ENCODE peak calls at places on chromosomes 12 and 14, in seven cellular contexts. One of them, this sample, is unnamed.

GRCh38 chr12:43309845-43310405 is 242.1 kb downstream of the ADAMTS20 start:
- DNase-seq in kidney: no peak
- DNase-seq in lower lobe of right lung: no peak
- DNase-seq in RWPE1: no peak
- DNase-seq in mesendoderm: no peak
- DNase-seq in coronary artery: no peak
- DNase-seq in WERI-Rb-1: no peak
- DNase-seq in this sample: peak

GRCh38 chr12:128259556-128260070 is 7.4 kb upstream of the TMEM132C start:
- DNase-seq in kidney: no peak
- DNase-seq in WERI-Rb-1: peak
- DNase-seq in coronary artery: no peak
- DNase-seq in lower lobe of right lung: no peak
- DNase-seq in RWPE1: no peak
- DNase-seq in mesendoderm: peak
- DNase-seq in this sample: peak

GRCh38 chr14:73935666-73936065 is 14.2 kb downstream of the FAM161B start:
- DNase-seq in kidney: no peak
- DNase-seq in mesendoderm: peak
- DNase-seq in coronary artery: no peak
- DNase-seq in lower lobe of right lung: no peak
- DNase-seq in WERI-Rb-1: no peak
- DNase-seq in RWPE1: peak
- DNase-seq in this sample: no peak

GRCh38 chr12:102735104-102735503 is 181.9 kb downstream of the PAH start:
- DNase-seq in WERI-Rb-1: no peak
- DNase-seq in lower lobe of right lung: no peak
- DNase-seq in RWPE1: no peak
- DNase-seq in kidney: no peak
- DNase-seq in coronary artery: no peak
- DNase-seq in mesendoderm: no peak
- DNase-seq in this sample: no peak

GRCh38 chr12:121791671-121792496 is 1.6 kb downstream of the RHOF start:
- DNase-seq in WERI-Rb-1: no peak
- DNase-seq in coronary artery: no peak
- DNase-seq in lower lobe of right lung: no peak
- DNase-seq in kidney: peak
- DNase-seq in mesendoderm: no peak
- DNase-seq in RWPE1: no peak
- DNase-seq in this sample: no peak

GRCh38 chr12:69024413-69024812 is 91.4 kb upstream of the CPM start:
- DNase-seq in coronary artery: no peak
- DNase-seq in WERI-Rb-1: no peak
- DNase-seq in RWPE1: peak
- DNase-seq in lower lobe of right lung: peak
- DNase-seq in mesendoderm: no peak
- DNase-seq in kidney: peak
- DNase-seq in this sample: no peak

GRCh38 chr12:1044697-1045096 is 53.7 kb downstream of the ERC1 start:
- DNase-seq in coronary artery: no peak
- DNase-seq in lower lobe of right lung: no peak
- DNase-seq in RWPE1: peak
- DNase-seq in mesendoderm: no peak
- DNase-seq in WERI-Rb-1: no peak
- DNase-seq in kidney: no peak
- DNase-seq in this sample: no peak

GRCh38 chr14:92690171-92691011 is 58.0 kb downstream of the LGMN start:
- DNase-seq in coronary artery: no peak
- DNase-seq in kidney: peak
- DNase-seq in RWPE1: peak
- DNase-seq in WERI-Rb-1: peak
- DNase-seq in mesendoderm: peak
- DNase-seq in lower lobe of right lung: no peak
- DNase-seq in this sample: peak

GRCh38 chr12:122403831-122404230 is 18.6 kb downstream of the CLIP1 start:
- DNase-seq in WERI-Rb-1: no peak
- DNase-seq in RWPE1: no peak
- DNase-seq in kidney: no peak
- DNase-seq in coronary artery: no peak
- DNase-seq in mesendoderm: no peak
- DNase-seq in lower lobe of right lung: no peak
- DNase-seq in this sample: no peak

GRCh38 chr12:89573081-89573810 is 47.4 kb upstream of the POC1B start:
- DNase-seq in lower lobe of right lung: no peak
- DNase-seq in WERI-Rb-1: no peak
- DNase-seq in kidney: no peak
- DNase-seq in coronary artery: no peak
- DNase-seq in RWPE1: no peak
- DNase-seq in mesendoderm: no peak
- DNase-seq in this sample: no peak

GRCh38 chr12:113289361-113289760 is 45.5 kb downstream of the SLC8B1 start:
- DNase-seq in coronary artery: no peak
- DNase-seq in kidney: no peak
- DNase-seq in lower lobe of right lung: no peak
- DNase-seq in RWPE1: no peak
- DNase-seq in WERI-Rb-1: no peak
- DNase-seq in mesendoderm: no peak
- DNase-seq in this sample: no peak

GRCh38 chr14:50775357-50775756 is 55.6 kb downstream of the NIN start:
- DNase-seq in coronary artery: no peak
- DNase-seq in mesendoderm: peak
- DNase-seq in WERI-Rb-1: no peak
- DNase-seq in RWPE1: peak
- DNase-seq in kidney: no peak
- DNase-seq in lower lobe of right lung: no peak
- DNase-seq in this sample: no peak

GRCh38 chr12:127820846-127821245 is 446.1 kb upstream of the TMEM132C start:
- DNase-seq in mesendoderm: no peak
- DNase-seq in WERI-Rb-1: no peak
- DNase-seq in RWPE1: no peak
- DNase-seq in coronary artery: no peak
- DNase-seq in lower lobe of right lung: no peak
- DNase-seq in kidney: no peak
- DNase-seq in this sample: no peak

GRCh38 chr14:88168498-88169165 is 154.4 kb downstream of the KCNK10 start:
- DNase-seq in lower lobe of right lung: no peak
- DNase-seq in coronary artery: peak
- DNase-seq in RWPE1: no peak
- DNase-seq in kidney: no peak
- DNase-seq in mesendoderm: peak
- DNase-seq in WERI-Rb-1: peak
- DNase-seq in this sample: peak

GRCh38 chr12:24596768-24597388 is 352.0 kb downstream of the BCAT1 start:
- DNase-seq in RWPE1: peak
- DNase-seq in coronary artery: no peak
- DNase-seq in mesendoderm: peak
- DNase-seq in WERI-Rb-1: no peak
- DNase-seq in lower lobe of right lung: no peak
- DNase-seq in kidney: no peak
- DNase-seq in this sample: no peak

GRCh38 chr12:131606218-131606899 is 104.5 kb upstream of the SFSWAP start:
- DNase-seq in RWPE1: no peak
- DNase-seq in kidney: no peak
- DNase-seq in WERI-Rb-1: no peak
- DNase-seq in lower lobe of right lung: no peak
- DNase-seq in coronary artery: no peak
- DNase-seq in mesendoderm: no peak
- DNase-seq in this sample: no peak

GRCh38 chr12:52630609-52631200 is 12.3 kb upstream of the KRT73 start:
- DNase-seq in kidney: no peak
- DNase-seq in RWPE1: no peak
- DNase-seq in WERI-Rb-1: no peak
- DNase-seq in mesendoderm: no peak
- DNase-seq in coronary artery: peak
- DNase-seq in lower lobe of right lung: no peak
- DNase-seq in this sample: no peak

DNA sequence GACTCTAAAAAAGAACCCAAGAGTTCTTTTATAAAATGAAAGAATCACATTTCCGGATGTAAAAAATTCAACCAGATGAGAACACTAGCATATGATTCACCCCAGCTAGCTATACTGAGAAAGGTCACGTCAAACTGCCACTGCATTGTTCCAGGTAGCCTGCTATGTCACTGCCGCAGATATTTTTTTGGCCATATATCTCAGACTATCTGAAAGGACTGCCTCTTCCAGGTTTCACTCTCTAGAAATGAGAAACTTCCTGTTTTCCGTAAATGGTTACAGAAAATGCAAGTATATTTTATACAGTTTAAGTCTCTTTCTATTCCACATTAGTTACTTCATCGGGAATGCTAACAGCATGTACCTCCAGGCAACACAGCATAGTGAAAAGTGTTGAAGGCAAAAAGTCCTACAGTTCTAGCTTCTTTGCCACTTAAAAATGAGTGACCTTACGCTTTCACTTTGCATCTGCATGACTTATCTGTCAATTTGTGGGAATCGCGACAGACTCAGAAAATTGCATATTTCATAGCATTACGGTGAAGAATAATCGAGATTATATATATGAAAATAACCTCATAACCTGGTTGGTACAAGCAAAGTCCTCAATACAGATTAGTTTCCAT is 105.2 kb downstream of the MED13L start:
- DNase-seq in RWPE1: no peak
- DNase-seq in kidney: no peak
- DNase-seq in mesendoderm: no peak
- DNase-seq in coronary artery: no peak
- DNase-seq in lower lobe of right lung: no peak
- DNase-seq in WERI-Rb-1: no peak
- DNase-seq in this sample: no peak
- H3K27ac ChIP-seq in RWPE1: no peak
- H3K27ac ChIP-seq in kidney: no peak
- H3K27ac ChIP-seq in mesendoderm: no peak
- H3K27ac ChIP-seq in coronary artery: no peak
- H3K27ac ChIP-seq in lower lobe of right lung: no peak
- H3K27ac ChIP-seq in WERI-Rb-1: no peak
- H3K27ac ChIP-seq in this sample: peak

GRCh38 chr14:63928744-63929174 is 76.0 kb downstream of the SYNE2 start:
- DNase-seq in WERI-Rb-1: no peak
- DNase-seq in kidney: no peak
- DNase-seq in coronary artery: no peak
- DNase-seq in RWPE1: no peak
- DNase-seq in mesendoderm: peak
- DNase-seq in lower lobe of right lung: no peak
- DNase-seq in this sample: no peak
- H3K27ac ChIP-seq in WERI-Rb-1: no peak
- H3K27ac ChIP-seq in kidney: peak
- H3K27ac ChIP-seq in coronary artery: no peak
- H3K27ac ChIP-seq in RWPE1: no peak
- H3K27ac ChIP-seq in mesendoderm: no peak
- H3K27ac ChIP-seq in lower lobe of right lung: no peak
- H3K27ac ChIP-seq in this sample: no peak

GRCh38 chr12:80708535-80709328 is 1.3 kb downstream of the MYF6 start:
- DNase-seq in mesendoderm: peak
- DNase-seq in kidney: no peak
- DNase-seq in coronary artery: no peak
- DNase-seq in RWPE1: no peak
- DNase-seq in WERI-Rb-1: no peak
- DNase-seq in lower lobe of right lung: no peak
- DNase-seq in this sample: no peak

GRCh38 chr12:80710727-80711066 is 3.3 kb downstream of the MYF6 start:
- DNase-seq in coronary artery: no peak
- DNase-seq in RWPE1: no peak
- DNase-seq in lower lobe of right lung: no peak
- DNase-seq in kidney: no peak
- DNase-seq in WERI-Rb-1: no peak
- DNase-seq in mesendoderm: no peak
- DNase-seq in this sample: no peak

GRCh38 chr12:80707830-80708534 is 548 bp downstream of the MYF6 start:
- DNase-seq in mesendoderm: peak
- DNase-seq in coronary artery: no peak
- DNase-seq in WERI-Rb-1: no peak
- DNase-seq in lower lobe of right lung: no peak
- DNase-seq in RWPE1: no peak
- DNase-seq in kidney: peak
- DNase-seq in this sample: no peak

GRCh38 chr12:80711866-80712265 is 4.4 kb downstream of the MYF6 start:
- DNase-seq in WERI-Rb-1: no peak
- DNase-seq in RWPE1: no peak
- DNase-seq in kidney: no peak
- DNase-seq in lower lobe of right lung: no peak
- DNase-seq in mesendoderm: no peak
- DNase-seq in coronary artery: no peak
- DNase-seq in this sample: no peak

DNA sequence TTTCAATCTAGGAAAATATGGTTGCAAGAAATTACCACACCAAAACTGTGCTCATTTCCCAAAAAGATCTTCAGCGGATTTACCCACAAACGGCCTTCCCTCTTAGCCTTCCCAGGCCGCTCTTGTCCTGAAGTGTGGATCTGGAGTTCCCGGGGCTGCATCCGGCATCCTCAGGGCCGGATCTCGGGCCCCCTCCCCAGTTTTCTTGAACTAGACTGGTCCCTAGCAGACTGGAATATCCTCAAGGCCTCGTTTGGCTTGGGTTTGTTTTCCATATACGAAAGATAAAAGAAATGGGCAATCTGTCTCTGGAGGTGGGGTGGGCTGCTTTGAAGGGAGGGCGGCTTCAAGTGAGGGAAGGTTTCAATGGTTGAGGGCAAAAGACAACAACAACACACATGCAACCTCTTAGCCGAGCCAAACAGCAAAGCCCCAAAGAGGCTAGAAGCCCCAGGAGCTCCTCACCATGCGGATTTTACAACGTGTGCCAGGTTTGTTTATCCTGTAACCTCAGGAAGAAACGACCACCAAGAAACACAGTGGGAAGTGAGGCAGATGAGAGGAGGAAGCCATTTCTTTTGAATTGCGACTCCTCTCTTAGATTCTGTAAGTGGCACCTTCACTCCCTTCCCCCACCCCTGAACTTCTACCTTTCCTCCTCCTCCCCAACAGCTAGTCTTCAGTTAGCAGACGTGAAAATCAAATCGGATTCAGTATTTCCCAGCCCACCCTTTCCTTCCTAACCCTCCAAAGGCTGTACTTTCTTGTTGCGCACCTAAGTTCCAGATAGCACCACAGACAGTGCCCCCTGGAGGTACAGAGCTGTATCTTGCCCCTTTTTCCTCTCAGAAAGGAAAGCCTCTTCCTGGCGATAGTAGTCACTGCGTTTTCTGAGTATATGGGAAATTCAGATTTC is 2.6 kb downstream of the MYF6 start:
- DNase-seq in kidney: no peak
- DNase-seq in RWPE1: no peak
- DNase-seq in mesendoderm: peak
- DNase-seq in WERI-Rb-1: no peak
- DNase-seq in coronary artery: no peak
- DNase-seq in lower lobe of right lung: no peak
- DNase-seq in this sample: no peak
- H3K27ac ChIP-seq in kidney: no peak
- H3K27ac ChIP-seq in RWPE1: no peak
- H3K27ac ChIP-seq in mesendoderm: no peak
- H3K27ac ChIP-seq in WERI-Rb-1: no peak
- H3K27ac ChIP-seq in coronary artery: no peak
- H3K27ac ChIP-seq in lower lobe of right lung: no peak
- H3K27ac ChIP-seq in this sample: no peak

DNA sequence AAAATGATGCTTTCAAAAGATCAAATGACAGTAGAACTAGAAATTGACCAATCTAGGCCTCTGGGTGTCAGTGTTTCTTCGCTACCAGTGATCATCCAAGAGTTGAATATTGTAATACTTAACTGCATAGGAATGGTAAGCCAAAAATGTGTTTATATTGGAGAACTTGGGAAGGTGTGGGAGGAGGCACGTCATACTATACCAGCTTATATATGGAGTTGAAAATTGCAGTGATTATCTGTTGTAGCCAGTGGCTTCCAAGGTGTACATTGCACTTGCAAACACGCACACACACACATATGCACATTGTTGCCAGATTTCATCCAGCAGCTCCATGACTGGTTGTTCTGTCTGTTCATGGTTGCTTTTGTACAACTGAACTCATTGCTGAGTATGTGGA is 36.1 kb downstream of the EID3 start:
- DNase-seq in mesendoderm: no peak
- DNase-seq in coronary artery: no peak
- DNase-seq in kidney: no peak
- DNase-seq in lower lobe of right lung: no peak
- DNase-seq in WERI-Rb-1: no peak
- DNase-seq in RWPE1: no peak
- DNase-seq in this sample: no peak
- H3K27ac ChIP-seq in mesendoderm: no peak
- H3K27ac ChIP-seq in coronary artery: peak
- H3K27ac ChIP-seq in kidney: no peak
- H3K27ac ChIP-seq in lower lobe of right lung: no peak
- H3K27ac ChIP-seq in WERI-Rb-1: no peak
- H3K27ac ChIP-seq in RWPE1: no peak
- H3K27ac ChIP-seq in this sample: no peak

This sample was measured in brain microvascular endothelial cell.